ENCODE peak calls at places on chromosomes 2 and 18, in four cellular contexts. N is ACHN; L is ureter; P is stimulated activated CD8-positive, alpha-beta memory T cell treated with anti-CD3 and anti-CD28 coated beads, Interleukin-7, amount 100 ng/mL, for 1 hour. F is an unnamed sample.

GRCh38 chr2:97719362-97720155 is 6.2 kb downstream of the ZAP70 start:
- DNase-seq in L (no peak), N (no peak), P (no peak), F (no peak)

GRCh38 chr2:19659375-19659774 is 242.4 kb downstream of the TTC32 start:
- DNase-seq in L (no peak), N (no peak), P (no peak), F (no peak)

GRCh38 chr2:55653255-55653654 is 35.8 kb upstream of the PPP4R3B start:
- DNase-seq in L (no peak), N (no peak), P (no peak), F (no peak)

GRCh38 chr18:32277492-32277988 is 87.7 kb downstream of the MEP1B start:
- DNase-seq in N (no peak), L (no peak), P (no peak), F (no peak)

GRCh38 chr2:170504820-170505145 is 210.4 kb upstream of the SP5 start:
- DNase-seq in P (no peak), L (no peak), N (no peak), F (no peak)

GRCh38 chr2:150100311-150100710 is 387.2 kb downstream of the RND3 start:
- DNase-seq in P (no peak), N (no peak), L (no peak), F (no peak)

GRCh38 chr18:56351911-56352502 is 286.4 kb downstream of the TXNL1 start:
- DNase-seq in N (no peak), L (no peak), P (no peak), F (no peak)

GRCh38 chr2:227759411-227760113 is 13.9 kb downstream of the SCYGR8 start:
- DNase-seq in N (peak), L (no peak), P (no peak), F (no peak)

GRCh38 chr2:186588940-186589732 is 720 bp upstream of the ITGAV start:
- DNase-seq in P (no peak), N (no peak), L (no peak), F (no peak)

GRCh38 chr2:237045449-237045848 is 40.2 kb upstream of the COPS8 start:
- DNase-seq in N (no peak), P (no peak), L (no peak), F (no peak)

GRCh38 chr2:219509780-219510511 is 4.3 kb upstream of the ASIC4 start:
- DNase-seq in N (peak), L (peak), P (peak), F (peak)

GRCh38 chr2:83817511-83817910 is 641.6 kb downstream of the SUCLG1 start:
- DNase-seq in N (peak), P (no peak), L (no peak), F (peak)

GRCh38 chr2:104758199-104758620 is 95.7 kb upstream of the POU3F3 start:
- DNase-seq in N (no peak), L (no peak), P (no peak), F (no peak)

GRCh38 chr2:62196278-62196901 is 475 bp downstream of the B3GNT2 start:
- DNase-seq in N (peak), L (peak), P (peak), F (no peak)

GRCh38 chr2:216888086-216888485 is 28.2 kb upstream of the TNP1 start:
- DNase-seq in N (no peak), L (no peak), P (no peak), F (no peak)

GRCh38 chr2:120104002-120104467 is 91.2 kb downstream of the EPB41L5 start:
- DNase-seq in N (no peak), P (no peak), L (no peak), F (no peak)

GRCh38 chr2:148670773-148671172 is 26.2 kb downstream of the EPC2 start:
- DNase-seq in L (no peak), P (no peak), N (peak), F (no peak)

GRCh38 chr18:13720123-13720522 is 6.2 kb downstream of the FAM210A start:
- DNase-seq in P (no peak), N (no peak), L (no peak), F (no peak)

GRCh38 chr2:150885236-150885635 is 376.4 kb downstream of the RBM43 start:
- DNase-seq in L (no peak), N (no peak), P (no peak), F (no peak)

GRCh38 chr2:40760071-40760666 is 308.3 kb upstream of the SLC8A1 start:
- DNase-seq in L (no peak), P (no peak), N (peak), F (peak)

GRCh38 chr2:240905176-240905781 is 857 bp upstream of the CROCC2 start:
- DNase-seq in L (no peak), P (no peak), N (no peak), F (no peak)

GRCh38 chr18:59607471-59607870 is 89.8 kb downstream of the CCBE1 start:
- DNase-seq in L (no peak), N (no peak), P (no peak), F (no peak)

GRCh38 chr2:157698430-157698829 is 69.8 kb upstream of the ACVR1C start:
- DNase-seq in L (no peak), P (no peak), N (no peak), F (no peak)

GRCh38 chr2:133791191-133791590 is 222.9 kb upstream of the NCKAP5 start:
- DNase-seq in N (no peak), L (no peak), P (no peak), F (no peak)

GRCh38 chr18:76932026-76932819 is 109.9 kb downstream of the ZNF236 start:
- DNase-seq in P (no peak), L (peak), N (no peak), F (no peak)

GRCh38 chr2:222919841-222920609 is 59.2 kb downstream of the ACSL3 start:
- DNase-seq in L (no peak), N (peak), P (no peak), F (no peak)

GRCh38 chr2:100197643-100198153 is 55.3 kb upstream of the AFF3 start:
- DNase-seq in N (no peak), P (no peak), L (peak), F (no peak)